ENCODE peak calls at places on chromosomes 7 and 10, in eight cellular contexts. Y, N, P, K, X, T, H and F are unnamed samples.

GRCh38 chr7:2005746-2006145 is 227.0 kb downstream of the MAD1L1 start:
- DNase-seq in K (no peak), P (no peak), N (no peak), T (no peak), X (no peak), H (no peak), Y (no peak), F (no peak)

GRCh38 chr10:7085913-7086589 is 324.8 kb downstream of the SFMBT2 start:
- DNase-seq in H (no peak), Y (no peak), X (no peak), K (no peak), T (no peak), N (no peak), P (no peak), F (peak)

GRCh38 chr10:77004917-77005564 is 632.6 kb downstream of the KCNMA1 start:
- DNase-seq in Y (no peak), H (no peak), N (peak), T (peak), X (no peak), K (no peak), P (no peak), F (peak)

GRCh38 chr10:132878091-132878729 is 64.2 kb downstream of the CFAP46 start:
- DNase-seq in T (no peak), P (no peak), N (no peak), H (no peak), K (no peak), X (no peak), Y (no peak), F (no peak)

GRCh38 chr10:100803481-100803880 is 58.1 kb downstream of the PAX2 start:
- DNase-seq in Y (no peak), T (no peak), X (no peak), K (no peak), H (no peak), P (no peak), N (no peak), F (no peak)

GRCh38 chr7:38858281-38858884 is 50.6 kb downstream of the VPS41 start:
- DNase-seq in P (no peak), T (no peak), X (no peak), K (no peak), N (no peak), H (no peak), Y (no peak), F (no peak)

GRCh38 chr10:121527690-121528089 is 70.6 kb downstream of the FGFR2 start:
- DNase-seq in K (no peak), P (no peak), T (no peak), N (peak), Y (no peak), X (no peak), H (no peak), F (no peak)

GRCh38 chr10:86060386-86061280 is 306.0 kb downstream of the GRID1 start:
- DNase-seq in Y (no peak), N (no peak), T (no peak), X (no peak), P (no peak), K (no peak), H (no peak), F (no peak)

GRCh38 chr10:104123397-104123796 is 1.4 kb downstream of the SFR1 start:
- DNase-seq in H (no peak), N (no peak), T (no peak), X (no peak), K (no peak), Y (no peak), P (no peak), F (no peak)

GRCh38 chr10:52762088-52762487 is 10.5 kb downstream of the MBL2 start:
- DNase-seq in Y (no peak), X (no peak), K (no peak), H (no peak), T (no peak), N (no peak), P (no peak), F (no peak)

GRCh38 chr7:47034180-47034579 is 547.7 kb downstream of the TNS3 start:
- DNase-seq in T (no peak), H (no peak), K (no peak), N (no peak), Y (no peak), P (no peak), X (no peak), F (no peak)

GRCh38 chr7:13945670-13946069 is 43.8 kb downstream of the ETV1 start:
- DNase-seq in N (no peak), H (no peak), X (no peak), P (no peak), T (no peak), Y (no peak), K (no peak), F (no peak)

GRCh38 chr10:26802527-26802926 is 58.2 kb downstream of the ABI1 start:
- DNase-seq in T (no peak), Y (no peak), H (no peak), X (no peak), N (no peak), K (no peak), P (no peak), F (no peak)

GRCh38 chr10:21238044-21238443 is 287.4 kb downstream of the SKIDA1 start:
- DNase-seq in P (no peak), N (no peak), T (no peak), Y (no peak), X (no peak), H (no peak), K (no peak), F (no peak)

GRCh38 chr7:133310232-133310852 is 57.5 kb downstream of the EXOC4 start:
- DNase-seq in K (no peak), X (no peak), H (no peak), Y (no peak), T (no peak), P (no peak), N (no peak), F (no peak)

GRCh38 chr7:41915861-41916260 is 213.0 kb upstream of the INHBA start:
- DNase-seq in K (no peak), N (peak), H (no peak), X (no peak), T (no peak), P (no peak), Y (no peak), F (no peak)

GRCh38 chr7:34191766-34192550 is 286.6 kb downstream of the BMPER start:
- DNase-seq in N (no peak), X (no peak), H (no peak), Y (no peak), P (no peak), K (no peak), T (no peak), F (no peak)

GRCh38 chr7:110870926-110871325 is 220.0 kb upstream of the LRRN3 start:
- DNase-seq in P (no peak), K (no peak), X (no peak), N (no peak), T (no peak), H (no peak), Y (no peak), F (no peak)

GRCh38 chr10:77872151-77872946 is 54.2 kb downstream of the DLG5 start:
- DNase-seq in H (no peak), X (no peak), P (no peak), N (no peak), Y (no peak), T (no peak), K (no peak), F (no peak)

GRCh38 chr10:34815174-34816066 is at the start of gene PARD3:
- DNase-seq in P (no peak), X (no peak), N (peak), T (peak), H (no peak), Y (peak), K (no peak), F (no peak)

GRCh38 chr10:12844796-12845524 is 156.6 kb downstream of the CCDC3 start:
- DNase-seq in K (no peak), Y (no peak), H (no peak), T (no peak), P (no peak), N (peak), X (no peak), F (no peak)

GRCh38 chr10:58625070-58625469 is 112.4 kb downstream of the BICC1 start:
- DNase-seq in P (no peak), H (no peak), K (no peak), Y (no peak), X (no peak), T (no peak), N (peak), F (no peak)

GRCh38 chr10:59687657-59688056 is 22.0 kb downstream of the SLC16A9 start:
- DNase-seq in T (no peak), K (no peak), N (no peak), H (no peak), P (no peak), X (no peak), Y (no peak), F (no peak)

GRCh38 chr7:80749270-80749669 is 110.8 kb downstream of the CD36 start:
- DNase-seq in Y (no peak), H (no peak), T (no peak), P (no peak), N (no peak), K (no peak), X (no peak), F (no peak)